ENCODE peak calls at places on chromosome 9, in eight cellular contexts. Q, Y, K, G, U, X, C and R are unnamed samples.

GRCh38 chr9:132877818-132878694 is at the start of gene AK8:
- DNase-seq in Q (peak; percentile 55), Y (peak; percentile 57), K (peak; percentile 75), G (peak; percentile 88), U (peak; percentile 86), X (peak; percentile 74), C (peak; percentile 76), R (peak; percentile 74)

GRCh38 chr9:113313276-113313675 is 10.1 kb upstream of the RNF183 start:
- DNase-seq in Q (no peak), Y (no peak), K (no peak), G (no peak), U (no peak), X (no peak), C (no peak), R (no peak)

GRCh38 chr9:127424669-127424986 is 446 bp downstream of the ZNF79 start:
- DNase-seq in Q (no peak), Y (no peak), K (no peak), G (no peak), U (no peak), X (no peak), C (no peak), R (no peak)

GRCh38 chr9:116064970-116065369 is 88.6 kb upstream of the PAPPA start:
- DNase-seq in Q (no peak), Y (no peak), K (no peak), G (no peak), U (no peak), X (no peak), C (no peak), R (no peak)

GRCh38 chr9:92299116-92299515 is 5.6 kb upstream of the IARS1 start:
- DNase-seq in Q (no peak), Y (no peak), K (no peak), G (no peak), U (no peak), X (no peak), C (no peak), R (no peak)

GRCh38 chr9:104078596-104078995 is 15.5 kb upstream of the SMC2 start:
- DNase-seq in Q (no peak), Y (no peak), K (no peak), G (no peak), U (no peak), X (no peak), C (no peak), R (no peak)

GRCh38 chr9:37369671-37370070 is 52.8 kb upstream of the GRHPR start:
- DNase-seq in Q (no peak), Y (peak; percentile 82), K (no peak), G (no peak), U (no peak), X (no peak), C (no peak), R (no peak)

GRCh38 chr9:99405369-99405768 is 183.3 kb downstream of the SEC61B start:
- DNase-seq in Q (no peak), Y (no peak), K (no peak), G (no peak), U (no peak), X (no peak), C (no peak), R (no peak)

GRCh38 chr9:14962193-14962899 is 52.1 kb upstream of the FREM1 start:
- DNase-seq in Q (no peak), Y (no peak), K (no peak), G (no peak), U (no peak), X (no peak), C (no peak), R (no peak)

GRCh38 chr9:113237026-113237425 is 15.7 kb downstream of the SLC31A1 start:
- DNase-seq in Q (no peak), Y (no peak), K (no peak), G (no peak), U (no peak), X (no peak), C (no peak), R (no peak)

GRCh38 chr9:21684831-21685362 is 117.5 kb upstream of the MTAP start:
- DNase-seq in Q (no peak), Y (no peak), K (no peak), G (no peak), U (no peak), X (no peak), C (peak; percentile 41), R (no peak)

GRCh38 chr9:27117489-27118135 is 8.6 kb downstream of the TEK start:
- DNase-seq in Q (no peak), Y (no peak), K (peak; percentile 81), G (peak; percentile 70), U (peak; percentile 70), X (peak; percentile 62), C (peak; percentile 23), R (peak; percentile 31)

GRCh38 chr9:133782157-133783130 is 44.3 kb upstream of the SARDH start:
- DNase-seq in Q (peak; percentile 44), Y (peak; percentile 87), K (peak; percentile 61), G (peak; percentile 80), U (peak; percentile 78), X (peak; percentile 58), C (peak; percentile 76), R (peak; percentile 72)

GRCh38 chr9:13139641-13140171 is 139.8 kb downstream of the MPDZ start:
- DNase-seq in Q (no peak), Y (no peak), K (no peak), G (no peak), U (no peak), X (no peak), C (no peak), R (no peak)

GRCh38 chr9:18012170-18012569 is 433.3 kb downstream of the SH3GL2 start:
- DNase-seq in Q (no peak), Y (no peak), K (no peak), G (no peak), U (no peak), X (no peak), C (no peak), R (no peak)

GRCh38 chr9:112170235-112170634 is 4.9 kb downstream of the SUSD1 start:
- DNase-seq in Q (no peak), Y (no peak), K (no peak), G (peak; percentile 68), U (no peak), X (no peak), C (peak; percentile 35), R (no peak)

GRCh38 chr9:75083188-75083976 is 4.6 kb downstream of the NMRK1 start:
- DNase-seq in Q (no peak), Y (no peak), K (peak; percentile 25), G (peak; percentile 74), U (no peak), X (no peak), C (peak; percentile 55), R (peak; percentile 80)

GRCh38 chr9:135008416-135008815 is 79.1 kb upstream of the OLFM1 start:
- DNase-seq in Q (no peak), Y (no peak), K (no peak), G (peak; percentile 51), U (no peak), X (no peak), C (no peak), R (peak; percentile 11)

GRCh38 chr9:89863837-89864236 is 259.0 kb downstream of the GADD45G start:
- DNase-seq in Q (no peak), Y (no peak), K (no peak), G (peak; percentile 40), U (peak; percentile 35), X (no peak), C (no peak), R (no peak)

GRCh38 chr9:16417101-16417500 is 453.4 kb downstream of the BNC2 start:
- DNase-seq in Q (no peak), Y (no peak), K (no peak), G (no peak), U (no peak), X (no peak), C (no peak), R (no peak)

GRCh38 chr9:89484475-89485404 is 13.2 kb downstream of the SEMA4D start:
- DNase-seq in Q (no peak), Y (no peak), K (no peak), G (no peak), U (no peak), X (no peak), C (no peak), R (no peak)

GRCh38 chr9:116504081-116504480 is 183.0 kb upstream of the TRIM32 start:
- DNase-seq in Q (no peak), Y (no peak), K (no peak), G (no peak), U (no peak), X (no peak), C (no peak), R (no peak)

GRCh38 chr9:86764230-86765039 is 182.9 kb downstream of the GAS1 start:
- DNase-seq in Q (no peak), Y (no peak), K (no peak), G (no peak), U (no peak), X (no peak), C (no peak), R (no peak)

GRCh38 chr9:25830381-25830780 is 152.1 kb upstream of the TUSC1 start:
- DNase-seq in Q (no peak), Y (no peak), K (no peak), G (no peak), U (no peak), X (no peak), C (no peak), R (no peak)
- H3K9me3 ChIP-seq in Q (no peaks in the 10 kb centered on the region), Y (no peaks in the 10 kb centered on the region), K (peaks cover 34% of the 10 kb centered on the region), G (no peaks in the 10 kb centered on the region), U (no peaks in the 10 kb centered on the region), X (peaks cover 11% of the 10 kb centered on the region), C (no peaks in the 10 kb centered on the region), R (no peaks in the 10 kb centered on the region)

GRCh38 chr9:129454468-129455067 is 166.3 kb downstream of the C9orf50 start:
- DNase-seq in Q (no peak), Y (no peak), K (no peak), G (no peak), U (no peak), X (no peak), C (no peak), R (no peak)
- TF ChIP-seq CTCF in Q (no peak), Y (no peak), K (no peak), G (no peak), U (no peak), X (no peak), C (no peak), R (no peak)

DNA sequence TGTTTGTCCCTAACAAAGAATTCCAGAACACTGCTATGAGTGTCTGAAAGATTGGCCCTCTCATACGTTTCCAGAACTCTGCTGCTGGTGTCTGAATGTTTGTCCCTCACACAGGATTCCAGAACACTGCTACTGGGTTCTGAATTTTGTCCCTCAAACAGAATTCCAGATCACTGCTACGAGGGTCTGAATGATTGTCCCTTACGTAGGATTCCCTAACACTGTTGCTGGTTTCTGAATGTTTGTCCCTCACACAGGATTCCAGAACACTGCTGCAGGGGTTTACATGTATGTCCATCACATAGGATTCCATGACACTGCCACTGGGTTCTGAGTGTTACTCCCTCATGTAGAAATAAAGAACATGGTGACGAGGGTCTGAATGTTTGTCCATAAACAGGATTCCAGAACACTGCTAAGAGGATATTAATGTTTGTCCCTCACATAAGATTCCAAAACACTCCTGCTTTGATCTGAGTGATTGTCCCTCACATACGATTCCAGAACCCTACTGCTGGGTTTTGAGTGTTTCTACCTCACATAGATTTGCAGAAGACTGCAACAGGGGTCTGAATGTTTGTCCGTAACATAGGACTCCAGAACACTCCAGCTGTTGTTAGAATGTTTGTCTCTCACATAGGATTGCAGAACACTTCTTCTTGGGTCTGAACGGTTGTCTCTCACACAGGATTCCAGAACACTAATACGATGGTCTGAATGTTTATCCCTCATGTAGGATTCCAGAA is 214.4 kb downstream of the FOXD4L6 start:
- DNase-seq in Q (no peak), Y (no peak), K (no peak), G (no peak), U (no peak), X (no peak), C (no peak), R (no peak)
- H3K9me3 ChIP-seq in Q (peaks cover 55% of the 10 kb centered on the region), Y (no peaks in the 10 kb centered on the region), K (peaks cover 96% of the 10 kb centered on the region), G (peaks cover 85% of the 10 kb centered on the region), U (peaks cover 85% of the 10 kb centered on the region), X (peaks cover 84% of the 10 kb centered on the region), C (no peaks in the 10 kb centered on the region), R (peaks cover 7% of the 10 kb centered on the region)

GRCh38 chr9:106653111-106653697 is 209.8 kb upstream of the ZNF462 start:
- DNase-seq in Q (no peak), Y (no peak), K (no peak), G (no peak), U (no peak), X (peak; percentile 15), C (no peak), R (no peak)
- TF ChIP-seq CTCF in Q (no peak), Y (no peak), K (no peak), G (no peak), U (no peak), X (no peak), C (no peak), R (no peak)